ENCODE peak calls at places on chromosome 17, in four cellular contexts. M, Z, E and D are unnamed samples.

GRCh38 chr17:39676198-39676819 is 8.1 kb downstream of the PNMT start:
- DNase-seq in M (no peak), Z (peak), E (peak), D (peak)

GRCh38 chr17:81456091-81456490 is 56.5 kb downstream of the ACTG1 start:
- DNase-seq in M (no peak), Z (no peak), E (no peak), D (no peak)

GRCh38 chr17:4256952-4257351 is 6.8 kb downstream of the ANKFY1 start:
- DNase-seq in E (no peak), Z (no peak), M (no peak), D (no peak)

GRCh38 chr17:5557485-5557884 is 26.8 kb downstream of the NLRP1 start:
- DNase-seq in E (no peak), Z (no peak), M (peak), D (no peak)

GRCh38 chr17:29069526-29070041 is 26.6 kb downstream of the PIPOX start:
- DNase-seq in M (peak), E (no peak), Z (peak), D (no peak)

GRCh38 chr17:82385559-82386255 is 14.1 kb downstream of the UTS2R start:
- DNase-seq in E (no peak), M (no peak), Z (no peak), D (no peak)

GRCh38 chr17:45722161-45722560 is 62.0 kb upstream of the CRHR1 start:
- DNase-seq in Z (no peak), M (no peak), E (no peak), D (no peak)

GRCh38 chr17:38747385-38748328 is 479 bp downstream of the PCGF2 start:
- DNase-seq in M (no peak), E (peak), Z (peak), D (no peak)

GRCh38 chr17:1398900-1399299 is 1.1 kb downstream of the YWHAE start:
- DNase-seq in E (peak), Z (no peak), M (no peak), D (no peak)

GRCh38 chr17:16945513-16946201 is 26.3 kb downstream of the TNFRSF13B start:
- DNase-seq in Z (peak), E (no peak), M (no peak), D (no peak)
- TF ChIP-seq CTCF in Z (no peak), E (no peak), M (no peak), D (no peak)

DNA sequence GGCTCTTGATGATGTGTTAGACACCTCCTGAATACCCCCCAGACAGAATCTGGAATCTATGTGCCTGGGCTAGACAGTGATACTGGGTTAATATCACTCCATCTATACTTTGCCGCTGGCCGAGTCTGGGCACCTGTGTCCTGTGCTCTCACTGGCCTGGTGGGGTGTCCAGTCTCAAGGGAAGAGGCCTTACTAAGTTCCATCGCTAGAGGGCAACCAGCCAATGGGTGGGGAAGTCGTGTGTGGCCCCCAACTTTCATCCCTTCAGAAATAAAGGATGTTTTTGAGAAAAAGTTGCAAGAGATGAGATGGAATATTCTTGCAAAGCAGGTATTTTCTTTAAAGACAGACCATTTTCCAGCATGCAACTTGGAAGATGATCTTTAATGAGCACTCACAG is 1.6 kb upstream of the GLP2R start:
- DNase-seq in Z (no peak), M (peak), E (no peak), D (no peak)
- TF ChIP-seq CTCF in Z (no peak), M (no peak), E (no peak), D (no peak)

GRCh38 chr17:30805944-30806456 is 18.5 kb downstream of the CRLF3 start:
- DNase-seq in E (no peak), M (no peak), Z (no peak), D (no peak)
- TF ChIP-seq CTCF in E (peak), M (no peak), Z (no peak), D (no peak)

GRCh38 chr17:61000911-61001310 is 323.3 kb downstream of the BCAS3 start:
- DNase-seq in M (peak), E (no peak), Z (no peak), D (no peak)

GRCh38 chr17:61007980-61008379 is 330.3 kb downstream of the BCAS3 start:
- DNase-seq in E (no peak), Z (no peak), M (no peak), D (no peak)

GRCh38 chr17:61005358-61005757 is 327.7 kb downstream of the BCAS3 start:
- DNase-seq in Z (no peak), M (no peak), E (no peak), D (no peak)

GRCh38 chr17:61002316-61002736 is 324.7 kb downstream of the BCAS3 start:
- DNase-seq in E (peak), Z (no peak), M (peak), D (no peak)
- TF ChIP-seq CTCF in E (peak), Z (peak), M (peak), D (peak)

DNA sequence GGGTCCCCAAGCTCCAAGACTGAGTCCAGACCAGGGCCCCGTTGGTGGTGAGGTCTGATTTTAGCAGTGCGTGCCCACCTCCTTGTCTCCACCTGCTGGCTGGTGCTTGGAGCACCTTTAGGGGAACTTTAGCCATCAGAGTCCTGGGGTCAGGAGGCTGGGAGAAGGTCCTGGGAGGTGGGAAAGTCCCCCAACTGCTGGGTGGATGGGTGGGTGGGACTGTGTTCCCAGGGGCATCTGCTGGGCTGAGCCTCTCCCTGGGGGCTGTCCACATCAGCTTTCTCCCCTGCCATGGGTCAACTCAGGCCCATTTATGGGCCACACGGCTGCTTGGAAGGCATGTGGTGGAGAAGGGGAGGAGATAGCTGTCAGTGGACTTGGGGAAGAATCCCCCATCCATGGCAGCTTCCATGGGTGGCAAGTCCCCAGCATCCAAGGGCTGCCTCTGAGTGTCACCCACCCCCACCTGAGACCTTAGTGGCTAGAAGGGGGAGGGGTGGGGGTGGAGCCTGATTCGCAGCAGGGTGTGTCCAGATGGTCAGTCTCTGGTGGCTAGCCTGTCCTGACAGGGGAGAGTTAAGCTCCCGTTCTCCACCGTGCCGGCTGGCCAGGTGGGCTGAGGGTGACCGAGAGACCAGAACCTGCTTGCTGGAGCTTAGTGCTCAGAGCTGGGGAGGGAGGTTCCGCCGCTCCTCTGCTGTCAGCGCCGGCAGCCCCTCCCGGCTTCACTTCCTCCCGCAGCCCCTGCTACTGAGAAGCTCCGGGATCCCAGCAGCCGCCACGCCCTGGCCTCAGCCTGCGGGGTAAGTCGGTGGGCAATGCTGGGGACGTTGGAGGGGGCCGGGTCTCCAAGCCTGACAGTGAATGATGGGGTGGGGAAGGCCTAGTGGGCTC is at the start of gene TRPV2:
- DNase-seq in M (no peak), E (peak), Z (peak), D (no peak)
- TF ChIP-seq CTCF in M (no peak), E (peak), Z (peak), D (peak)

DNA sequence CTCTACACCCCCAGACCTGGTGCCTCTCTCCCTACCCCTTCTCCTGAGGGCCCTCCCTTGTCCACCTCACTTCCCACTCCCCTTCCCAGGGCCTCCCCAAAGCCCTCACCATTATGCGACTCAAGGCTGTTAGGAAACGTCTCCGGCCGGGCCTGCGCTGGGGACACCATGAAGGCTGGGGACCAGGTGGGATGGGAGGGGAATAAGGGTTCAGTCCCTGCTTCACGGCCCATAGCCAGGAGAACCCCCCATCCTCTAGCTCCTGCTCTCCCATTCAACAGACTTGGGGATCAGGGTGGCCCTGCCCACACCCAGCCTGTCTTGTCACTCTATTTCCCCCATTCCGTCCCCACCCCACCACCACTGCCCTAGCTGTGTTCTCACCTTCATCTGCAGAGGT is 2.1 kb downstream of the NEURL4 start:
- DNase-seq in M (no peak), Z (no peak), E (no peak), D (no peak)
- TF ChIP-seq CTCF in M (no peak), Z (no peak), E (no peak), D (no peak)

GRCh38 chr17:7307686-7308624 is 527 bp downstream of the EIF5A start:
- DNase-seq in Z (peak), E (peak), M (peak), D (peak)
- TF ChIP-seq CTCF in Z (no peak), E (peak), M (no peak), D (no peak)

DNA sequence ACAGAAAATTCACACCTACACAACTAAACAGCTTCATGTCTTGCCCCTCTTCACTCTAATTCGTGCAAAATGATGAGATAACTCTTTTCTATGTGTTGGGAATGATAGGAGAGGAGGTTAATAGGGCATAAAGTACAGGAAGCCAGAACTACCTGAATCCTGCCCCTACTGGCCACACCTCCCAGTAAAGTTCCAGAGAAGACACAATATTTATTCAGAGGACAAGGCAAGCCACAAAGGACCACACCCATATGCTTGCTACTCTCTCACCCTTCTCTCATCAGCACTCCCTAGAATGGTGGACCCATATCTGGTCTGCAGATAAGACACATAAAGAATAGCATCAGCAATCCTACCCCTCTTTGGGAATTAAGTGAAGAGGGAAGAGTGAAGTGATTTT is 74.6 kb downstream of the ZNF18 start:
- DNase-seq in E (no peak), Z (no peak), M (no peak), D (no peak)
- TF ChIP-seq CTCF in E (no peak), Z (no peak), M (no peak), D (no peak)

GRCh38 chr17:16380640-16381495 is at the start of gene UBB:
- DNase-seq in M (peak), E (peak), Z (peak), D (peak)
- TF ChIP-seq CTCF in M (no peak), E (peak), Z (no peak), D (no peak)